ENCODE peak calls at places on chromosomes 1 and 21, in six cellular contexts. R is fibroblast of lung, C is H9, X is mammary epithelial cell, Y is IMR-90, B is colonic mucosa. M is an unnamed sample.

GRCh38 chr1:53552146-53552940 is 93.1 kb downstream of the DMRTB1 start:
- DNase-seq in X (no peak), B (no peak), R (no peak), Y (peak), C (no peak), M (no peak)

GRCh38 chr21:46003575-46004007 is 22.0 kb downstream of the COL6A1 start:
- DNase-seq in B (peak), C (peak), R (no peak), X (no peak), Y (no peak), M (no peak)

GRCh38 chr1:23578311-23578996 is 19.2 kb upstream of the ID3 start:
- DNase-seq in R (no peak), C (no peak), Y (peak), B (no peak), X (no peak), M (peak)

GRCh38 chr1:53332188-53332564 is 4.3 kb upstream of the LRP8 start:
- DNase-seq in C (no peak), B (no peak), R (no peak), X (no peak), Y (no peak), M (no peak)

GRCh38 chr1:92365378-92366044 is 66.7 kb downstream of the RPAP2 start:
- DNase-seq in X (no peak), R (no peak), Y (no peak), B (no peak), C (no peak), M (no peak)

GRCh38 chr21:43341349-43342163 is 85.4 kb downstream of the SIK1 start:
- DNase-seq in Y (peak), X (no peak), B (no peak), C (no peak), R (peak), M (peak)

GRCh38 chr1:89919174-89919573 is 75.7 kb upstream of the ZNF326 start:
- DNase-seq in B (no peak), R (no peak), C (no peak), Y (no peak), X (no peak), M (no peak)

GRCh38 chr1:86380257-86380861 is 15.8 kb downstream of the ODF2L start:
- DNase-seq in R (peak), X (peak), B (no peak), Y (peak), C (no peak), M (peak)

GRCh38 chr1:68624233-68624632 is 127.4 kb upstream of the DEPDC1 start:
- DNase-seq in R (peak), C (no peak), X (peak), Y (peak), B (no peak), M (no peak)

GRCh38 chr1:217333939-217334338 is 297.0 kb downstream of the GPATCH2 start:
- DNase-seq in C (peak), B (peak), Y (peak), R (peak), X (peak), M (peak)

GRCh38 chr1:246893205-246893939 is 38.4 kb downstream of the AHCTF1 start:
- DNase-seq in R (no peak), C (no peak), B (no peak), X (no peak), Y (no peak), M (peak)

GRCh38 chr1:30054126-30054525 is 669.3 kb downstream of the MATN1 start:
- DNase-seq in B (no peak), Y (no peak), R (no peak), X (no peak), C (no peak), M (no peak)

GRCh38 chr1:18041685-18042355 is 65.8 kb upstream of the IGSF21 start:
- DNase-seq in X (no peak), C (peak), Y (no peak), B (no peak), R (no peak), M (no peak)

GRCh38 chr1:222642468-222642867 is 24.6 kb downstream of the MIA3 start:
- DNase-seq in Y (no peak), B (no peak), X (no peak), R (no peak), C (no peak), M (no peak)

GRCh38 chr21:45818276-45818903 is 163.2 kb upstream of the COL6A1 start:
- DNase-seq in X (peak), C (no peak), B (no peak), Y (peak), R (peak), M (peak)

GRCh38 chr21:29293495-29293894 is 5.2 kb upstream of the BACH1 start:
- DNase-seq in B (no peak), R (no peak), Y (no peak), X (no peak), C (no peak), M (no peak)

GRCh38 chr21:38319781-38320180 is 63.0 kb downstream of the KCNJ15 start:
- DNase-seq in R (no peak), X (peak), C (no peak), Y (peak), B (no peak), M (peak)

GRCh38 chr1:88876573-88877335 is 14.6 kb downstream of the GTF2B start:
- DNase-seq in R (peak), C (no peak), Y (peak), X (no peak), B (no peak), M (no peak)

GRCh38 chr1:239802275-239802674 is 289.4 kb upstream of the FMN2 start:
- DNase-seq in X (no peak), R (no peak), B (no peak), C (no peak), Y (no peak), M (no peak)

GRCh38 chr1:225815526-225816178 is 5.7 kb downstream of the EPHX1 start:
- DNase-seq in X (no peak), Y (no peak), C (no peak), B (no peak), R (no peak), M (no peak)

GRCh38 chr1:199898654-199899053 is 128.9 kb upstream of the NR5A2 start:
- DNase-seq in C (no peak), R (peak), B (no peak), Y (peak), X (no peak), M (no peak)

GRCh38 chr1:56150441-56151215 is 428.7 kb downstream of the PLPP3 start:
- DNase-seq in R (no peak), B (no peak), Y (no peak), X (no peak), C (no peak), M (no peak)

GRCh38 chr1:170219163-170219562 is 73.4 kb downstream of the NTMT2 start:
- DNase-seq in X (no peak), B (no peak), C (no peak), R (no peak), Y (no peak), M (no peak)

GRCh38 chr1:208509072-208509471 is 264.9 kb upstream of the PLXNA2 start:
- DNase-seq in X (no peak), C (no peak), B (no peak), Y (no peak), R (no peak), M (no peak)

GRCh38 chr1:206699626-206700025 is 14.9 kb downstream of the MAPKAPK2 start:
- DNase-seq in C (no peak), Y (no peak), R (peak), X (no peak), B (no peak), M (peak)

GRCh38 chr1:84020151-84020550 is 21.2 kb upstream of the TTLL7 start:
- DNase-seq in Y (no peak), R (no peak), C (no peak), X (no peak), B (peak), M (no peak)

GRCh38 chr1:109240158-109241152 is 8.9 kb upstream of the CELSR2 start:
- DNase-seq in C (peak), X (peak), Y (peak), B (peak), R (peak), M (no peak)

GRCh38 chr1:22780696-22781095 is 70.1 kb downstream of the EPHB2 start:
- DNase-seq in B (peak), C (peak), Y (peak), X (no peak), R (no peak), M (peak)

GRCh38 chr1:50873458-50874187 is 86.4 kb downstream of the FAF1 start:
- DNase-seq in C (peak), X (peak), R (peak), B (peak), Y (peak), M (peak)

GRCh38 chr1:86769065-86769464 is 64.7 kb downstream of the SH3GLB1 start:
- DNase-seq in C (no peak), X (no peak), Y (no peak), R (no peak), B (no peak), M (no peak)

GRCh38 chr1:203441811-203442210 is 33.8 kb upstream of the PRELP start:
- DNase-seq in B (no peak), Y (no peak), X (no peak), C (no peak), R (no peak), M (no peak)

GRCh38 chr21:38327984-38328383 is 71.2 kb downstream of the KCNJ15 start:
- DNase-seq in C (no peak), Y (no peak), R (no peak), B (no peak), X (no peak), M (no peak)

GRCh38 chr21:44996096-44996495 is 56.3 kb downstream of the SLX9 start:
- DNase-seq in X (no peak), C (no peak), B (no peak), Y (no peak), R (no peak), M (no peak)

GRCh38 chr1:67801903-67802302 is 31.4 kb downstream of the GNG12 start:
- DNase-seq in C (no peak), X (no peak), R (no peak), Y (no peak), B (no peak), M (no peak)

GRCh38 chr1:233503351-233503950 is 110.5 kb upstream of the KCNK1 start:
- DNase-seq in R (no peak), X (no peak), C (no peak), Y (no peak), B (no peak), M (no peak)

GRCh38 chr1:32480761-32481160 is 15.9 kb downstream of the ZBTB8B start:
- DNase-seq in C (no peak), R (no peak), B (no peak), X (no peak), Y (no peak), M (no peak)

DNA sequence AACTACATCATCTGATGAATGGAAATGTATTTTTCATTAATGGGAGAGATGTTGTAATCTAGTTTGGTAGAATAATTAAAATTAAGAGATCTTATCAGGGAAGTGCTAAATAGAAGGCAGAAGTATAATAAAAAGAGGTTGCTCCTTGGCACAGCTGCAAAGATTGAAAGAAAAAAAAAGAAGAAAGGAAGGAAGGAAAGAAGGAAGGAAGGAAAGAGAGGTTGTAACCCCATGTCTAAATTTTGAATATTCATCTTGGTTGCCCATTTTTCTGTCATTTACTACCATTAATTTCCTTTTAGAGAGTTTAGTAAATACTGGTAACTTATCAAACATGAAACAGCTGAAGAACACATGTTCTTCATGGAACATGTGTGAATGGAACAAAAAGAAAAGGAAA is 10.5 kb upstream of the MDM4 start:
- DNase-seq in B (no peak), R (no peak), Y (no peak), C (no peak), X (no peak), M (no peak)
- H3K9ac ChIP-seq in B (no peak), R (no peak), Y (no peak), C (no peak), X (no peak), M (peak)

DNA sequence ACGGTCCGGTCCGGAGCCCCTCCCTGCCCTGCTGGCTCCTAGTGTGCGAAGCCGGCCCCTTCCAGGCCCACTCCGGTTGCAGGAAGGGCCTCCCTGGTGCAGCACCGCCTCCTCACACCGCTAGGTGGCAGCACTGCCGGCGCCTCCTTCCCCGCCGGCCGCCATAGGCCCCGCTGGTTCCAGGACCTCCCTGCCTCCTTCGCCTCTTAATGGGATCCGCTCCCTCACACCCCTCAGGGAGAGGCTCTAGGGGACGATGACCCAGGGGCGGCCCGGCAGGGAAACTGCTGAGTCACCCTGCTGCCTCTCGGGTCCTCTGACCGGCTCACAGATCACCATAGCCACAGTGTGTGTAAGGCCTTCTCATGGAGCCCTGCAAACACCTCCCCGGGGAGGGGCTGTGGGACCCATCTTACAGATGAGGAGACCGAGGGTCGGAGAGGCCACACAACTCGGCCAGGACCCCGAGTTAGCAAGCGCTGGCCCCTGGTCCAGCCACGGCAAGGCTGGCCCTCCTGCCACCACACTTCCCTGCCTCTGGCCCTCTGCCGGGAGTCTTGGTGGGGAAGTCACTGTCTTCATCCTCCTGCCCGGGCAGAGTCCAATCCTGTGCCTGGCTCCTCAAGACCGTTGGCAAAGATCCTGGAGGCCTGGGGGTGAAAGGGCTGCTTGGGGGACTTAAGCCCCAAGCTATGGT is 1.6 kb upstream of the AJAP1 start:
- DNase-seq in Y (no peak), C (peak), B (peak), R (no peak), X (peak), M (peak)
- H3K9ac ChIP-seq in Y (no peak), C (no peak), B (no peak), R (no peak), X (no peak), M (peak)

DNA sequence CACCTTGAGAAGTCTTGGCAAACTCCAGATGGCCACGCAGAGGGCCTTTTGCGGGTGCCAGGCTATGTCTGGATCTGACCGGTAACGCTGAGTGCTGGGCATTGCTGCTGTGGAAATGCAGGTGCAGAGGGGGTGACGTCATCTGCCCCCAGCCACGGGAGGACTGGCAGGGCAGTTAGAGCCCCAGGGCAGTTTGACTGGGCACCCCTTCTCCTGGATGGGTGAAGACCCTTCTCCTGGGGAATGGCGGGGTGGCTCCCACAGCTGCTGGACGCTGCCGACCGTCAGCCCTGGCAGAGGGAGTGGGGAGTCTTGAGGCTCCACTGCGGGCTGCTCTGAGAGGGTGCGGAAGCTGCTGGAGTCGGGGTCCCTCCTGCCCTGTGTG is 12.6 kb upstream of the EDN2 start:
- DNase-seq in R (no peak), Y (no peak), C (no peak), X (no peak), B (no peak), M (no peak)
- H3K9ac ChIP-seq in R (no peak), Y (peak), C (no peak), X (no peak), B (peak), M (no peak)

DNA sequence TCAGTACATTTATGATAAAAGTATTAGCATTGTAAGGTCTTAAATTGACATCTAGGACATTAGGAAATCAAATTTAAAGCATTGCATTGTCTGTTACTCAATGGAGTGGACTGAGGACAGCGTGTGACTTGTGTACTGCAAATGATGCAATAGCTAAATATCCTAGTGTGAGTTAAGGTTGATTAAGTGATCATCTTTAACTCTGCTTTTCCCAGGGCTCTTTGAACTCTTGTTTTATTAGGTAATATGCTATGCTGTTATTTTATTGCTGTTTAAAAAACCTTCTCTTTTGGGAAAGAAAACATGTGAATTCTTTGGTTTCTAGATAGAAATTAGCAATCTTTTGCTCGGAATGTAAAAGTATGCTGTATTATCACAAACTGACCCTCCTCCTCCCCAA is 38.6 kb downstream of the NFIA start:
- DNase-seq in R (peak), B (no peak), C (no peak), X (peak), Y (no peak), M (peak)
- H3K9ac ChIP-seq in R (no peak), B (no peak), C (no peak), X (no peak), Y (no peak), M (peak)

GRCh38 chr1:20731057-20731991 is 1.2 kb downstream of the SH2D5 start:
- DNase-seq in Y (no peak), R (no peak), C (no peak), B (no peak), X (no peak), M (no peak)

GRCh38 chr1:20732071-20732587 is 374 bp downstream of the SH2D5 start:
- DNase-seq in B (peak), X (peak), R (peak), C (peak), Y (peak), M (peak)

GRCh38 chr1:20729155-20729931 is 3.2 kb downstream of the SH2D5 start:
- DNase-seq in Y (no peak), R (no peak), X (no peak), B (no peak), C (no peak), M (no peak)

GRCh38 chr1:20729990-20730689 is 2.4 kb downstream of the SH2D5 start:
- DNase-seq in X (no peak), Y (no peak), C (no peak), R (no peak), B (no peak), M (no peak)

GRCh38 chr1:20730690-20731056 is 1.8 kb downstream of the SH2D5 start:
- DNase-seq in C (no peak), B (no peak), R (no peak), X (no peak), Y (no peak), M (no peak)
- H3K9ac ChIP-seq in C (no peak), B (no peak), R (no peak), X (no peak), Y (no peak), M (no peak)

DNA sequence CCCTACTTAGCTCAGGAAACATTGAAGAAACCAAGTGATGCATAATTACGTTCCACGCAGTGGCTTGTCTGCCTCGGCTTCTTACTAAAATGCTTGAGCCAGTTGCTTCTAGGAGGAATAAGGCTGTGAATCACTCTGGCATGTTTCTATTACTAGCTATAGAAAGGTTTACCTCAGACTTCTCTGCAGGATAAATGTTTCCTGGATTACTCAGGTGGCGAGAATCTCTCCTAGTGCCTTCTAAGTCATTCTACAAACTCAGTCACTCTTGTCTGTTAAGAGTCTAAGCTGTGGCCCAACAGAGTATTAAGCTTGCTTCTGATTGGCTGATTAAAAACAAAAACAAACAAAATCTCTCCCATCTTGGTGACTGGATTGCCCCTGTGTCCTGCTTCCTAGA is 92.0 kb upstream of the RALGPS2 start:
- DNase-seq in B (no peak), X (peak), Y (peak), R (no peak), C (no peak), M (peak)
- H3K9ac ChIP-seq in B (no peak), X (no peak), Y (peak), R (no peak), C (no peak), M (peak)